ENCODE peak calls at places on chromosome 14, in five cellular contexts. B, D, R, K and J are unnamed samples.

GRCh38 chr14:96016761-96017160 is 22.4 kb upstream of the C14orf132 start:
- DNase-seq in B (no peak), D (no peak), R (no peak), K (no peak), J (no peak)

GRCh38 chr14:86513056-86513455 is 983.1 kb downstream of the FLRT2 start:
- DNase-seq in B (no peak), D (no peak), R (no peak), K (no peak), J (no peak)

GRCh38 chr14:105505101-105505500 is 14.1 kb downstream of the TEDC1 start:
- DNase-seq in B (no peak), D (no peak), R (no peak), K (no peak), J (no peak)

GRCh38 chr14:31969371-31969770 is 107.7 kb upstream of the ARHGAP5 start:
- DNase-seq in B (no peak), D (no peak), R (no peak), K (no peak), J (no peak)

GRCh38 chr14:92880851-92881250 is 42.1 kb upstream of the CHGA start:
- DNase-seq in B (peak), D (no peak), R (peak), K (no peak), J (no peak)

GRCh38 chr14:70708717-70709570 is 67.2 kb downstream of the TTC9 start:
- DNase-seq in B (no peak), D (no peak), R (no peak), K (no peak), J (no peak)

GRCh38 chr14:95533822-95534221 is 1.0 kb upstream of the GLRX5 start:
- DNase-seq in B (no peak), D (no peak), R (no peak), K (peak), J (peak)

GRCh38 chr14:72476657-72477499 is 417.0 kb downstream of the DPF3 start:
- DNase-seq in B (no peak), D (no peak), R (peak), K (peak), J (no peak)

GRCh38 chr14:105043656-105044055 is 21.6 kb downstream of the GPR132 start:
- DNase-seq in B (no peak), D (no peak), R (no peak), K (no peak), J (no peak)

GRCh38 chr14:92507174-92507768 is 6.3 kb upstream of the RIN3 start:
- DNase-seq in B (no peak), D (no peak), R (peak), K (peak), J (no peak)

GRCh38 chr14:94129111-94129757 is at the start of gene IFI27L2:
- DNase-seq in B (peak), D (peak), R (peak), K (peak), J (peak)

GRCh38 chr14:50601405-50601804 is 41.5 kb downstream of the ATL1 start:
- DNase-seq in B (no peak), D (no peak), R (no peak), K (no peak), J (no peak)

GRCh38 chr14:102314242-102315011 is 5.1 kb upstream of the ZNF839 start:
- DNase-seq in B (peak), D (peak), R (peak), K (peak), J (peak)

GRCh38 chr14:54627718-54628345 is 60.9 kb downstream of the SAMD4A start:
- DNase-seq in B (peak), D (no peak), R (no peak), K (peak), J (no peak)

GRCh38 chr14:71403673-71404072 is 496.4 kb downstream of the PCNX1 start:
- DNase-seq in B (no peak), D (no peak), R (peak), K (peak), J (no peak)

GRCh38 chr14:103123634-103124500 is 606 bp downstream of the TNFAIP2 start:
- DNase-seq in B (peak), D (no peak), R (no peak), K (no peak), J (no peak)

GRCh38 chr14:105711841-105712460 is 185.6 kb downstream of the TMEM121 start:
- DNase-seq in B (no peak), D (no peak), R (no peak), K (peak), J (peak)

GRCh38 chr14:69615471-69616407 is 4.3 kb downstream of the SUSD6 start:
- DNase-seq in B (peak), D (no peak), R (no peak), K (peak), J (no peak)

GRCh38 chr14:50312734-50313054 is 570 bp downstream of the DMAC2L start:
- DNase-seq in B (no peak), D (no peak), R (no peak), K (no peak), J (no peak)

GRCh38 chr14:93937519-93937918 is 10.4 kb downstream of the FAM181A start:
- DNase-seq in B (no peak), D (no peak), R (no peak), K (no peak), J (no peak)

DNA sequence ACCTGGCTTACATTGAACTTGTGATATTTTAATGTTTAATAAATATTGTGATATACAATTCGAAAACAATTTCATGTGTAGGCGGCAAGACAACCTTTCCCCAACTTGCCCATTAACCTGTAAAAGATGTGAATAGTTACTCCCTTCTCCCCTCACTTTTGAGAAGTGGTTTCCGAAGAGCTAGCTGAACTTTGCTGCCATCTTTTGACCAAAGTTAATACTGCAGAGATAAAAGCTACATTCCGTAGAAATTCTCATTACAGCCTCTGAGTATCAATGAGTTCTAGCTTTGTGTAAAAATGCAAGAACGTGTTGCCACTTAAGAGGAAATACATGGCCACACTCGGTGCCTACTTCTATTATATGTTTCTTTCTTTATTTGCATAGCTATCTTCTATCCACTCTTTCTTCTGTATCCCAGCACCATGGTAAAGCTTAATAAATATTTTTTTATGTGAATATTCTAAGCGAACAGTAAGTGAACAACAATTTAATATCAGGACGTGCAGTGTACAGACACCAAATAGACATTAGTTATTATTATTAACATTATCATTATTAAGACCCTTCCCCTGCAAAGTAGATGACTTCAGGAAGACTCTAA is 105.1 kb upstream of the TMEM260 start:
- DNase-seq in B (peak), D (no peak), R (peak), K (peak), J (no peak)
- TF ChIP-seq CTCF in B (peak), D (peak), R (peak), K (peak), J (peak)

GRCh38 chr14:29529418-29529817 is 398.2 kb downstream of the PRKD1 start:
- DNase-seq in B (peak), D (no peak), R (no peak), K (no peak), J (no peak)
- TF ChIP-seq CTCF in B (peak), D (no peak), R (no peak), K (peak), J (peak)

GRCh38 chr14:61730756-61731373 is 31.4 kb upstream of the SNAPC1 start:
- DNase-seq in B (peak), D (no peak), R (no peak), K (peak), J (no peak)
- TF ChIP-seq CTCF in B (peak), D (peak), R (peak), K (peak), J (peak)

DNA sequence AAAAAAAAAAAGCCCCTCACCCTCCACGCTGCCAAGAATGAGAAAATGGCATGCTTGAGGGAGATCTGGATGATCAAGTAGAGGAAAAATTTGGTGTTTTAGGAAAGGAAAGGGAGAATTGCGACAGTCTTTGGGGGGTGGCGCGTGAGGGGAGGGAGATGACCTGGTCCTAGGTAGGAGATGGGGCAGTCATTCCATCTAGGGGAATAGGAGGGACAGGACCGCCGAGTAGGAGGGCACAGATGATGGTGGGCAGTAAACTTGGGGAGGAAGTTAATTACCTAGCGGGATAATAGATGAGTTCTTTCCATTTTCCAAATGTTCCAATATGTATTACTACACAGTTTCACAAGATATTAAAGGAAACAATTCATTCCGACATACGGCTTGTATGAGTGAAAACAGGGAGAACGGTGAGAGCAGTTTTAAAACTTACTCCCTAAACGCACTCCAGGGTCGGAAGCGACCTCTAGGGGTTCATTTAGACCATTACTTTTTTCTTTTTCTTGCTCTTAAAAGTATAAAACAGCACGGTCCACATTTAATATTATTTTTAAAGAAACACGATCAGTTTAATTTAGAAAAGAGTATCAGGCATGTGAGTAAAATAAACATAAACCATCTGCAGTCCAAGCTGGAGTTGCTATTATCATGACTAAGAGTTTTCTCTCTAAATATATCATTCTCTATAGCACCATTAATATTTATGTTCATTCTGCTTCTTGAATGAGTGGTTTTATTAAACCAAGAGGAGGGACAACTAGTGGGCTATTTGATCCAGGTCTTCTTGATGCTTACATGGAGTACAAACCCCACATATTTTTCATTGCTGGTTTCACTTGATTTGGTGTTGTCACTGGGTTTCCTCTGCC is 3.0 kb upstream of the FNTB start:
- DNase-seq in B (peak), D (no peak), R (peak), K (peak), J (peak)
- TF ChIP-seq CTCF in B (peak), D (peak), R (peak), K (peak), J (peak)

GRCh38 chr14:37591941-37592287 is 3.1 kb downstream of the FOXA1 start:
- DNase-seq in B (no peak), D (no peak), R (no peak), K (no peak), J (no peak)
- TF ChIP-seq CTCF in B (no peak), D (no peak), R (no peak), K (no peak), J (no peak)